ENCODE peak calls at places on chromosome 2, in five cellular contexts. X, Z, J, W and N are unnamed samples. For H3K27me3, the result is how much of the 10 kb centered on the place peaks cover.

GRCh38 chr2:161077367-161078210 is 82.6 kb upstream of the TANK start:
- DNase-seq in X (peak), Z (no peak), J (no peak), W (peak), N (no peak)

GRCh38 chr2:171811229-171811628 is 82.8 kb downstream of the SLC25A12 start:
- DNase-seq in X (no peak), Z (no peak), J (peak), W (no peak), N (no peak)

GRCh38 chr2:241673797-241674725 is 12.6 kb downstream of the DTYMK start:
- DNase-seq in X (no peak), Z (no peak), J (no peak), W (no peak), N (no peak)

GRCh38 chr2:174868916-174869315 is 104.6 kb upstream of the CHRNA1 start:
- DNase-seq in X (no peak), Z (no peak), J (no peak), W (no peak), N (no peak)

GRCh38 chr2:46430413-46430812 is 49.0 kb upstream of the TMEM247 start:
- DNase-seq in X (no peak), Z (no peak), J (no peak), W (no peak), N (no peak)

GRCh38 chr2:236863729-236864126 is 222.0 kb upstream of the COPS8 start:
- DNase-seq in X (no peak), Z (no peak), J (no peak), W (peak), N (no peak)

GRCh38 chr2:105866439-105867170 is 121.9 kb downstream of the NCK2 start:
- DNase-seq in X (no peak), Z (no peak), J (peak), W (no peak), N (no peak)

GRCh38 chr2:157784169-157784822 is 91.8 kb downstream of the ACVR1 start:
- DNase-seq in X (no peak), Z (peak), J (no peak), W (no peak), N (no peak)

GRCh38 chr2:17195016-17195415 is 323.2 kb downstream of the RAD51AP2 start:
- DNase-seq in X (no peak), Z (no peak), J (no peak), W (no peak), N (no peak)

GRCh38 chr2:620456-621302 is 56.5 kb downstream of the TMEM18 start:
- DNase-seq in X (no peak), Z (no peak), J (no peak), W (no peak), N (no peak)

GRCh38 chr2:152520759-152521158 is 185.8 kb downstream of the FMNL2 start:
- DNase-seq in X (no peak), Z (no peak), J (no peak), W (no peak), N (no peak)

DNA sequence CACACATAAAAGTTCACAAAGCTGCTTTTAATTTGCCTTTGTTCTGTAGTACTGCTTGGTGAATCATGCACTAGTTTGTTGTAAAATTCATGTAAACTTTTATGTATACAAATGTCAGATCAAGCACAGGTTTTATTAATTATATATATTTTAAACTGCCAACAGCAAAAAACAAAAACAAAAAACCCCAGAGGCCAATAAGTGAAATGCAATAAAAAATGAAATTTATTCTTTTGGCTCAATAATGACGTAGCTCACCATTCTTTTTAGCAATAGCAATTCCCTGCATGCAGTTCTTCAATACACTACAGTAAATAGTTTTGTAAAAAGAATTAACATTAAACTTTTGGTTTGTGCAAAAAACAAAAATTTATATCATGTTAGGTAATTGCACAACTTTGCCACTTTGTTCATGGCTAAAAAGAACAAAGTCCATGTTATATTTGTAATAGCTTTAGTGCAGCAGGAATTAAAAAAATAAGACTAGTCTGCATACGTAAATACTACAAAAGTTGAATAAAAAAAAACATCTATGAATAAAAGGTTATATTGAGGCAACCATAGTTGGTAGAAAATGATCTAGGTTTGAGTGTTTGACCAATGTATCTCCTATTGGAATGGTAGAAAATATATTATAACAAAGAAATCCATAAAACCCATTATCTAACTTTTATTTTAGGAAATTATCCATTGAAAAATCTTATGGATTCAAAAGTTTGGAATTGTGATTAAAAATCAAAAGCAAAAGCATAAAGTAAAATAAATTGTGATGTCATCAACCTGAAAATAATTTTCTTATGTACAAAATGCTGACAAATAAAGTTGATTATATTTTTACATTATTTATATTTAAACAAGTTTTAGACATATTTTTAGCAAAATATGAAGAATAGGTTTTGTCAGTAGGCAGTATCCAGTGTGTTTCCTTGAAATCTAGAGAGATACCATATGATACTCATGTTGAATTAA is 115.6 kb downstream of the SCN3A start:
- DNase-seq in X (no peak), Z (no peak), J (no peak), W (no peak), N (no peak)
- TF ChIP-seq CTCF in X (no peak), Z (no peak), J (no peak), W (no peak), N (no peak)

DNA sequence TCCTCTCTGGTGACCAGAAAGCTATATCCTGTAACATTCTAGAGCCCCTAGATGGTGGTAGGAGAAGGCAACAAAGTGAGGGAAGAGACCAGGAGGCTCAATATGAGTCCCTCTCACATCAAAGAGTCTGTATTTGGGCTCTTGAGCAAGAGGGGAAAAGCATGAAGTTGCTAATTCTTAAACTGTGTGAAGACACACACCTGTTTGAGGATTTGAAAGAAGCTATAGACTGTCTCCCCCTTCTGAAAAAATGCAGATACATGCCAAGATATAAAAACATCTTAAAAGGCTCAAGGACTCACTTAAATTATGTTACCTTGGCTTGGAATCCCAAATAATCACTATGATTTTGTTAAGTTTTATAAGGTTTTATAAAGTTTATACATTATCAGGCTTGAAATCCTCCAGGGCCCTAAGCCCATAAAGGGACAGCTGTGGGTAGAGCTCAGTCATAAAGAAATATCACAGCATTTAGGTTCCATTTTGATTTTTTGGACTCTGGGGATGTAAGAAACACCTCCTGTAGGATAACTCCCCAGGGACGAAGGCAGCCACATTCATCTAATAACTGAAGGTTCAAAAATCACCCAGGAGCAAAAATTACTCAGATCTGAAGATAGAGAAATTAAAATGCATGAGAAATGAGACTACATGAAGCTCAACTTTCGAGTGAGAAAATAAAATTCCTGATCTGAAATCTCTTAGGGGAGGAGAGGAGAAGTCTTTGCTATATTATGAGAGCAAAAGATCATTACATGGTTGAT is 136.1 kb upstream of the LGALSL start:
- DNase-seq in X (no peak), Z (no peak), J (no peak), W (no peak), N (no peak)
- H3K27me3 ChIP-seq in X (under half), Z (under half), J (under half), W (under half), N (under half)

GRCh38 chr2:30180230-30180629 is 33.4 kb downstream of the YPEL5 start:
- DNase-seq in X (no peak), Z (no peak), J (no peak), W (no peak), N (no peak)

GRCh38 chr2:30181176-30181575 is 34.4 kb downstream of the YPEL5 start:
- DNase-seq in X (no peak), Z (no peak), J (no peak), W (no peak), N (no peak)

GRCh38 chr2:30188292-30188691 is 41.5 kb downstream of the YPEL5 start:
- DNase-seq in X (no peak), Z (no peak), J (no peak), W (no peak), N (no peak)

GRCh38 chr2:30184035-30184434 is 37.2 kb downstream of the YPEL5 start:
- DNase-seq in X (no peak), Z (no peak), J (no peak), W (no peak), N (no peak)

DNA sequence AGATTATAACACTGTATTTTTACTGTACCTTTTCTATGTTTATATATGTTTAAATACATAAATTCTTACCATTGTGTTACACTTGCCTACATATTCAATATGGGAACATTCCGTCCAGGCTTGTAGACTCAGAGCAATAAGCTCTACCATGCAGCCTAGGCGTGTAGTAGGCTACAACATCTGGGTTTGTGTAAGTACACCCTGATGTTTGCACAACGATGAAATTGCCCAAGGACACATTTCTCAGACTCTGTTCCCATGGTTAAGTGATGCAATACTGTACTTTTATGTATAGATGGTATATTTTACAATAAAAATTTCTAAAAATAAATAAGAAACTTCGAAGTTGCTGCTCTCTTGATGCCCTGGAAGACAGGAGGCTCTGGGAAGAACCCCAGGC is 38.4 kb downstream of the YPEL5 start:
- DNase-seq in X (no peak), Z (no peak), J (no peak), W (no peak), N (no peak)
- H3K4me3 ChIP-seq in X (no peak), Z (no peak), J (no peak), W (no peak), N (no peak)

DNA sequence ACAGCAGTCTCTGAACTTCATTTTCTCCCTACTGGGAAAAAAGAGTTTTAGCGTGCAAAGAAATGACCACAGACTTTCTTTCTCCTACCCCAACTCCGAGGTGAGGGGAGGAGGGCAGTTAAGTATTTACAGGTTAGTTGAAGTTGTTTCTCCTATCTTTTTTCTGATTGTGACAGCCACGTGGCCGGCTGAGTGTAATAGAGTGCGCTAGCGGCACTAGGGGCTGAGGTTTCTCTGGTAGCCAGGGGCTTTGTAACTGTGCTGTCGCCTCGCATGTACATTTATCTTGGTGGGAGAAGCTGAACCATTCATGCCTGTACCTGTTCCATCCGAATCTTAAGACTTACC is 214.1 kb upstream of the STON1 start:
- DNase-seq in X (no peak), Z (peak), J (peak), W (no peak), N (no peak)
- TF ChIP-seq CTCF in X (no peak), Z (no peak), J (no peak), W (no peak), N (no peak)

GRCh38 chr2:44922776-44923175 is 18.7 kb upstream of the SIX3 start:
- DNase-seq in X (no peak), Z (no peak), J (no peak), W (no peak), N (no peak)
- H3K27me3 ChIP-seq in X (under half), Z (half or more), J (under half), W (under half), N (under half)

GRCh38 chr2:182941939-182942338 is 75.5 kb upstream of the FRZB start:
- DNase-seq in X (no peak), Z (no peak), J (no peak), W (no peak), N (no peak)
- H3K4me3 ChIP-seq in X (no peak), Z (no peak), J (no peak), W (no peak), N (no peak)

DNA sequence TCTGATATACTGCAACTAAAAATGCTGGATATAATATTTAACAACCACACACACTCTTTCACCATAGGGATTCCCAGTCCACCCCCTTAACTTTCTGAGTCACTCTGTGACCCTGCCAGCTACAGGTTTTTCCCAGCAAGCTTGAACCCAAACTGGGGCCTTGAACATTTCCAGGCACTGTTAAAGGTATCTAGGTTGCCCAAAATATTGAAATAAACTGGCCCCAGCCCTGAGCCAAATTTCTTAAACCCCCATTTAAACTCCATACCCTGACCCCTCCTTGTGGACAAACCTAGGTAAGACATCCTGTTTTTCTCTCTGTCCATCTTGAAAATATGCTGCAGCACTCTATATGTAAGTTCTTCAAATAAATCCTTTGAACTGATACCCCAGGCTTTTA is 19.7 kb upstream of the DCTN1 start:
- DNase-seq in X (no peak), Z (no peak), J (peak), W (no peak), N (no peak)
- TF ChIP-seq CTCF in X (peak), Z (peak), J (peak), W (peak), N (peak)

GRCh38 chr2:102258025-102258385 is 53.4 kb upstream of the IL1RL1 start:
- DNase-seq in X (no peak), Z (no peak), J (no peak), W (no peak), N (no peak)
- H3K27me3 ChIP-seq in X (under half), Z (under half), J (under half), W (under half), N (under half)

GRCh38 chr2:39484206-39484605 is 47.1 kb upstream of the MAP4K3 start:
- DNase-seq in X (no peak), Z (no peak), J (peak), W (no peak), N (no peak)
- H3K4me3 ChIP-seq in X (no peak), Z (no peak), J (no peak), W (no peak), N (no peak)

GRCh38 chr2:118013221-118013723 is 598 bp downstream of the CCDC93 start:
- DNase-seq in X (peak), Z (peak), J (peak), W (peak), N (no peak)
- TF ChIP-seq CTCF in X (no peak), Z (no peak), J (peak), W (no peak), N (no peak)